ENCODE peak calls at places on chromosomes 12 and 14, in eight cellular contexts. One of them, this sample, is unnamed.

GRCh38 chr12:32548691-32549412 is 130.2 kb upstream of the DNM1L start:
- DNase-seq in KBM-7: no peak
- DNase-seq in fibroblast of the conjunctiva: peak
- DNase-seq in pulmonary artery endothelial cell: no peak
- DNase-seq in stimulated activated CD8-positive, alpha-beta memory T cell treated with anti-CD3 and anti-CD28 coated beads, Interleukin-12 subunit alpha, Interleukin-12 subunit beta, amount 100 ng/mL, for 4 hours: no peak
- DNase-seq in HCEC 1CT: peak
- DNase-seq in AG04450: no peak
- DNase-seq in DND-41: no peak
- DNase-seq in this sample: no peak

GRCh38 chr12:52395761-52396434 is 10.2 kb downstream of the KRT82 start:
- DNase-seq in KBM-7: peak
- DNase-seq in fibroblast of the conjunctiva: no peak
- DNase-seq in pulmonary artery endothelial cell: no peak
- DNase-seq in stimulated activated CD8-positive, alpha-beta memory T cell treated with anti-CD3 and anti-CD28 coated beads, Interleukin-12 subunit alpha, Interleukin-12 subunit beta, amount 100 ng/mL, for 4 hours: no peak
- DNase-seq in HCEC 1CT: no peak
- DNase-seq in AG04450: no peak
- DNase-seq in DND-41: no peak
- DNase-seq in this sample: no peak

GRCh38 chr14:106831322-106831720 is 1304.9 kb downstream of the TMEM121 start:
- DNase-seq in KBM-7: peak
- DNase-seq in fibroblast of the conjunctiva: no peak
- DNase-seq in pulmonary artery endothelial cell: no peak
- DNase-seq in stimulated activated CD8-positive, alpha-beta memory T cell treated with anti-CD3 and anti-CD28 coated beads, Interleukin-12 subunit alpha, Interleukin-12 subunit beta, amount 100 ng/mL, for 4 hours: no peak
- DNase-seq in HCEC 1CT: no peak
- DNase-seq in AG04450: no peak
- DNase-seq in DND-41: peak
- DNase-seq in this sample: no peak

GRCh38 chr12:79634957-79635471 is 55.8 kb downstream of the PAWR start:
- DNase-seq in KBM-7: no peak
- DNase-seq in fibroblast of the conjunctiva: no peak
- DNase-seq in pulmonary artery endothelial cell: no peak
- DNase-seq in stimulated activated CD8-positive, alpha-beta memory T cell treated with anti-CD3 and anti-CD28 coated beads, Interleukin-12 subunit alpha, Interleukin-12 subunit beta, amount 100 ng/mL, for 4 hours: no peak
- DNase-seq in HCEC 1CT: no peak
- DNase-seq in AG04450: no peak
- DNase-seq in DND-41: no peak
- DNase-seq in this sample: no peak

GRCh38 chr14:53515264-53515663 is 362.1 kb upstream of the DDHD1 start:
- DNase-seq in KBM-7: no peak
- DNase-seq in fibroblast of the conjunctiva: no peak
- DNase-seq in pulmonary artery endothelial cell: no peak
- DNase-seq in stimulated activated CD8-positive, alpha-beta memory T cell treated with anti-CD3 and anti-CD28 coated beads, Interleukin-12 subunit alpha, Interleukin-12 subunit beta, amount 100 ng/mL, for 4 hours: no peak
- DNase-seq in HCEC 1CT: no peak
- DNase-seq in AG04450: no peak
- DNase-seq in DND-41: peak
- DNase-seq in this sample: no peak

GRCh38 chr12:82326905-82327503 is 31.2 kb downstream of the CCDC59 start:
- DNase-seq in KBM-7: peak
- DNase-seq in fibroblast of the conjunctiva: peak
- DNase-seq in pulmonary artery endothelial cell: no peak
- DNase-seq in stimulated activated CD8-positive, alpha-beta memory T cell treated with anti-CD3 and anti-CD28 coated beads, Interleukin-12 subunit alpha, Interleukin-12 subunit beta, amount 100 ng/mL, for 4 hours: no peak
- DNase-seq in HCEC 1CT: peak
- DNase-seq in AG04450: no peak
- DNase-seq in DND-41: no peak
- DNase-seq in this sample: no peak

GRCh38 chr12:62860501-62861156 is 74.3 kb downstream of the PPM1H start:
- DNase-seq in KBM-7: no peak
- DNase-seq in fibroblast of the conjunctiva: no peak
- DNase-seq in pulmonary artery endothelial cell: no peak
- DNase-seq in stimulated activated CD8-positive, alpha-beta memory T cell treated with anti-CD3 and anti-CD28 coated beads, Interleukin-12 subunit alpha, Interleukin-12 subunit beta, amount 100 ng/mL, for 4 hours: no peak
- DNase-seq in HCEC 1CT: no peak
- DNase-seq in AG04450: no peak
- DNase-seq in DND-41: no peak
- DNase-seq in this sample: no peak

GRCh38 chr14:95518045-95518751 is 1.7 kb upstream of the SYNE3 start:
- DNase-seq in KBM-7: no peak
- DNase-seq in fibroblast of the conjunctiva: no peak
- DNase-seq in pulmonary artery endothelial cell: no peak
- DNase-seq in stimulated activated CD8-positive, alpha-beta memory T cell treated with anti-CD3 and anti-CD28 coated beads, Interleukin-12 subunit alpha, Interleukin-12 subunit beta, amount 100 ng/mL, for 4 hours: no peak
- DNase-seq in HCEC 1CT: no peak
- DNase-seq in AG04450: no peak
- DNase-seq in DND-41: no peak
- DNase-seq in this sample: no peak

GRCh38 chr14:51202914-51203665 is 37.0 kb upstream of the TMX1 start:
- DNase-seq in KBM-7: no peak
- DNase-seq in fibroblast of the conjunctiva: no peak
- DNase-seq in pulmonary artery endothelial cell: no peak
- DNase-seq in stimulated activated CD8-positive, alpha-beta memory T cell treated with anti-CD3 and anti-CD28 coated beads, Interleukin-12 subunit alpha, Interleukin-12 subunit beta, amount 100 ng/mL, for 4 hours: no peak
- DNase-seq in HCEC 1CT: no peak
- DNase-seq in AG04450: no peak
- DNase-seq in DND-41: no peak
- DNase-seq in this sample: no peak

GRCh38 chr12:24015771-24016170 is 66.3 kb upstream of the SOX5 start:
- DNase-seq in KBM-7: no peak
- DNase-seq in fibroblast of the conjunctiva: no peak
- DNase-seq in pulmonary artery endothelial cell: no peak
- DNase-seq in stimulated activated CD8-positive, alpha-beta memory T cell treated with anti-CD3 and anti-CD28 coated beads, Interleukin-12 subunit alpha, Interleukin-12 subunit beta, amount 100 ng/mL, for 4 hours: no peak
- DNase-seq in HCEC 1CT: no peak
- DNase-seq in AG04450: no peak
- DNase-seq in DND-41: no peak
- DNase-seq in this sample: no peak

GRCh38 chr14:65095633-65096205 is 6.6 kb downstream of the MAX start:
- DNase-seq in KBM-7: no peak
- DNase-seq in fibroblast of the conjunctiva: peak
- DNase-seq in pulmonary artery endothelial cell: no peak
- DNase-seq in stimulated activated CD8-positive, alpha-beta memory T cell treated with anti-CD3 and anti-CD28 coated beads, Interleukin-12 subunit alpha, Interleukin-12 subunit beta, amount 100 ng/mL, for 4 hours: no peak
- DNase-seq in HCEC 1CT: no peak
- DNase-seq in AG04450: peak
- DNase-seq in DND-41: no peak
- DNase-seq in this sample: no peak

GRCh38 chr12:113961921-113962710 is 4.0 kb downstream of the RBM19 start:
- DNase-seq in KBM-7: no peak
- DNase-seq in fibroblast of the conjunctiva: peak
- DNase-seq in pulmonary artery endothelial cell: no peak
- DNase-seq in stimulated activated CD8-positive, alpha-beta memory T cell treated with anti-CD3 and anti-CD28 coated beads, Interleukin-12 subunit alpha, Interleukin-12 subunit beta, amount 100 ng/mL, for 4 hours: no peak
- DNase-seq in HCEC 1CT: peak
- DNase-seq in AG04450: no peak
- DNase-seq in DND-41: no peak
- DNase-seq in this sample: no peak

GRCh38 chr12:7369274-7369729 is 65.4 kb downstream of the ACSM4 start:
- DNase-seq in KBM-7: peak
- DNase-seq in fibroblast of the conjunctiva: no peak
- DNase-seq in pulmonary artery endothelial cell: no peak
- DNase-seq in stimulated activated CD8-positive, alpha-beta memory T cell treated with anti-CD3 and anti-CD28 coated beads, Interleukin-12 subunit alpha, Interleukin-12 subunit beta, amount 100 ng/mL, for 4 hours: no peak
- DNase-seq in HCEC 1CT: no peak
- DNase-seq in AG04450: no peak
- DNase-seq in DND-41: no peak
- DNase-seq in this sample: peak

GRCh38 chr12:46919666-46920065 is 93.9 kb upstream of the SLC38A4 start:
- DNase-seq in KBM-7: no peak
- DNase-seq in fibroblast of the conjunctiva: no peak
- DNase-seq in pulmonary artery endothelial cell: no peak
- DNase-seq in stimulated activated CD8-positive, alpha-beta memory T cell treated with anti-CD3 and anti-CD28 coated beads, Interleukin-12 subunit alpha, Interleukin-12 subunit beta, amount 100 ng/mL, for 4 hours: no peak
- DNase-seq in HCEC 1CT: no peak
- DNase-seq in AG04450: no peak
- DNase-seq in DND-41: no peak
- DNase-seq in this sample: no peak

This sample was measured in dermis microvascular lymphatic vessel endothelial cell.